ENCODE peak calls at places on chromosomes 12 and 14, in five cellular contexts. W is omental fat pad, T is uterus, R is AG04450, X is IMR-90. H is an unnamed sample.

GRCh38 chr12:104049278-104050257 is at the start of gene GLT8D2:
- DNase-seq in W (peak), R (peak), X (peak), T (peak), H (no peak)

GRCh38 chr12:123675436-123675835 is 4.5 kb downstream of the TCTN2 start:
- DNase-seq in R (no peak), W (no peak), T (no peak), X (no peak), H (no peak)

GRCh38 chr14:94290197-94290596 is 2.9 kb downstream of the SERPINA10 start:
- DNase-seq in W (no peak), T (no peak), X (no peak), R (no peak), H (no peak)

GRCh38 chr14:32205984-32206383 is 2.9 kb upstream of the RNU6-8 start:
- DNase-seq in W (no peak), T (no peak), R (no peak), X (no peak), H (no peak)

GRCh38 chr14:61193471-61193870 is 87.7 kb downstream of the TMEM30B start:
- DNase-seq in T (no peak), R (no peak), W (no peak), X (no peak), H (no peak)

GRCh38 chr12:47652491-47653234 is 53.2 kb downstream of the RPAP3 start:
- DNase-seq in X (no peak), T (no peak), R (no peak), W (no peak), H (no peak)

GRCh38 chr12:12266389-12266872 is 413 bp downstream of the LRP6 start:
- DNase-seq in T (peak), R (no peak), W (no peak), X (no peak), H (no peak)

GRCh38 chr12:3698218-3698974 is 54.5 kb downstream of the CRACR2A start:
- DNase-seq in W (no peak), X (peak), T (no peak), R (peak), H (no peak)

GRCh38 chr12:88870000-88870737 is 289.9 kb upstream of the KITLG start:
- DNase-seq in W (no peak), X (peak), R (peak), T (no peak), H (no peak)

GRCh38 chr12:11765817-11766794 is 116.6 kb downstream of the ETV6 start:
- DNase-seq in R (peak), X (peak), T (peak), W (no peak), H (no peak)

GRCh38 chr12:57521475-57522018 is 1.1 kb upstream of the MBD6 start:
- DNase-seq in W (no peak), R (no peak), X (peak), T (peak), H (no peak)

GRCh38 chr14:67618617-67619063 is 1.1 kb upstream of the ARG2 start:
- DNase-seq in R (peak), T (peak), W (no peak), X (peak), H (no peak)

GRCh38 chr12:84128117-84128991 is 784.2 kb downstream of the SLC6A15 start:
- DNase-seq in W (no peak), T (no peak), X (no peak), R (no peak), H (no peak)

GRCh38 chr14:19949218-19949617 is 18.5 kb downstream of the OR4K1 start:
- DNase-seq in R (no peak), T (no peak), X (no peak), W (no peak), H (no peak)

GRCh38 chr14:99479903-99480855 is 480 bp downstream of the SETD3 start:
- DNase-seq in X (peak), R (peak), T (peak), W (peak), H (no peak)

GRCh38 chr12:89884917-89885316 is 176.3 kb upstream of the ATP2B1 start:
- DNase-seq in X (no peak), R (no peak), T (no peak), W (no peak), H (no peak)

GRCh38 chr12:115911360-115911759 is 366.1 kb downstream of the MED13L start:
- DNase-seq in T (no peak), W (no peak), X (no peak), R (no peak), H (no peak)

GRCh38 chr12:84599539-84599938 is 313.1 kb downstream of the SLC6A15 start:
- DNase-seq in X (no peak), R (no peak), T (no peak), W (no peak), H (no peak)

GRCh38 chr12:122182887-122183587 is at the start of gene LRRC43:
- DNase-seq in W (no peak), R (no peak), X (no peak), T (no peak), H (peak)

GRCh38 chr12:73585136-73585535 is 952.5 kb upstream of the ATXN7L3B start:
- DNase-seq in T (no peak), W (no peak), X (no peak), R (no peak), H (no peak)

GRCh38 chr12:110536834-110537604 is 34.9 kb downstream of the RAD9B start:
- DNase-seq in W (no peak), R (no peak), X (peak), T (no peak), H (no peak)

GRCh38 chr14:89600029-89600428 is 183.0 kb upstream of the FOXN3 start:
- DNase-seq in T (no peak), R (no peak), W (no peak), X (no peak), H (no peak)

GRCh38 chr14:69263364-69263763 is 3.4 kb downstream of the GALNT16 start:
- DNase-seq in W (peak), R (peak), T (peak), X (peak), H (no peak)

GRCh38 chr14:63474844-63475243 is 68.3 kb downstream of the PPP2R5E start:
- DNase-seq in X (no peak), T (no peak), R (no peak), W (no peak), H (no peak)

GRCh38 chr12:128779901-128780300 is 43.9 kb downstream of the SLC15A4 start:
- DNase-seq in R (no peak), W (no peak), T (no peak), X (no peak), H (no peak)

DNA sequence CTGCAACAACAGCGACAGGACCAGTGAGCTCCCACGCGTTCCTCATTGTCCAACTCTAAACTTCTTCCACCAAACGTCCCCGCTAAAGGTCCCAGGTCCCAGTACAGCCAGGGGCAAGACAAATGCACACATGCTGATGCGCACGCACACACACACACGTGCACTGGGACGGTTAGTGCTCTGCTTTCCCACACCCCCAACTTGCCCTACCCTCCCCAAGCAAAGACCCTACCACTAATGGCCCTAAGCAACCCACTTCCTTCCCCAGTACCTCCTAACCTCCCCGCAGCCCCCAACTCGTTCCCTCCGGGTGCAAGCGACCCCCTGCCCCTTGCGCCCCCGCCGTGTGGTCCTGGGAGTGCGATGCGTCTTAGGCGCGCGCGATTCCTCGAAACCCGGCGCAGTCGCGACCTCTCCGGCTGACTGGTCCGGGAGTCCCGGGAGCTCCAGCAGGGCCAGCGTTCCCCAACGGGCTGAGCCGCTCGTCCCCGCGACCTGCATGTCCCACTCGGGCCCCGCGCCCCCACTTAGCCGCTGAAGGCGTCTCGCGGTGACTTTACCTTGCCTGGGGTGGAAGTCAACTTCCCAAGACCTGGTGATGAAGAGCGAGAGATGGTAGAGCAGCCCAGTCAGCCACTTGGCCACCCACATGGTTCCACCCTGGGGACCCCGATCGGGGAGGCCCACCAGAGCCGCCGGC is 582 bp downstream of the ADAMTS20 start:
- DNase-seq in X (no peak), W (no peak), R (no peak), T (no peak), H (peak)
- TF ChIP-seq CTCF in X (no peak), W (no peak), R (no peak), T (no peak), H (no peak)

DNA sequence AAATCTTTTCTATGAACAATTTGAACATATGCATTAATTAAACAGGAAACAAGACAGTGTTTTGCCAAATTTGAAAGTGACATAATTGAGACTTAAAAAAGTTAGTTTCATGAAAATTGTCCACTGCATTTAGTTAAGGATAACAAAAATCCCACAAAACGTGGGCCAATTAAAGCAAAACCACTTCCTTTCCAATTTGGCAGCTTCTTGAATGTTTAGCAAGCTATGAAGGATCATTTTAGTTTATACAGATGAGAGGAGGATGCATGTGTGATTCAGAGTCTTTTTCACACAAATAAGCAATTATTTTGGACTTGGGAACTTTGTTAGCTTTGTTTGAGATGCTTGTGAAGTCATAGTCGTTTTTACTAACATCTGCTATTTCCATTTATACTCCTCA is 109.6 kb downstream of the ATXN7L3B start:
- DNase-seq in R (no peak), T (no peak), W (no peak), X (no peak), H (no peak)
- TF ChIP-seq CTCF in R (no peak), T (no peak), W (no peak), X (no peak), H (no peak)

GRCh38 chr14:51651388-51652167 is at the start of gene FRMD6:
- DNase-seq in T (peak), X (peak), W (peak), R (peak), H (peak)
- TF ChIP-seq CTCF in T (peak), X (peak), W (peak), R (peak), H (peak)

DNA sequence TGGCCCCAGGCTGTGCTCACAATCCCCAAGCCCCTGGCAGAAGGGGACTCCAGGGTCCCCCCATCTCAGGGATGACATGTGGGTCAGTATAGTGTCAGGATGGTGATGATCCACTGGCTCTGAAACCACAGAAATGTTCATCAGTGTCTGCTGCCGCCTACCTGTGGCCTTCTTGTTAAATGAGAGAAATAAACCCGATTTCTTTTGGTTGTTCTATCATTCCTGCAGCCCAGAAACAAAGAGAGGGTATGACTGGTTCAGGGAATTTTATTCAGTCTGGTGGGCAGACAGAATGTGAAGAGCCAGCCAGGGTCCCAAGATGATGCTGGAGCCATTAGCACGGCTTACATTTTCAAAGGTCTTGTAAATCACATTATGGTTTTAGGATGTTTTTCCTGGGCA is 86.6 kb downstream of the CRADD start:
- DNase-seq in T (no peak), X (no peak), W (no peak), R (no peak), H (no peak)
- TF ChIP-seq CTCF in T (peak), X (no peak), W (no peak), R (no peak), H (no peak)

GRCh38 chr12:108731105-108731865 is at the start of gene CORO1C:
- DNase-seq in R (peak), W (peak), T (peak), X (peak), H (peak)

GRCh38 chr12:108733132-108733531 is 1.8 kb upstream of the CORO1C start:
- DNase-seq in W (no peak), R (no peak), T (no peak), X (no peak), H (no peak)

GRCh38 chr12:108730337-108731104 is 797 bp downstream of the CORO1C start:
- DNase-seq in R (peak), T (peak), X (peak), W (peak), H (no peak)

GRCh38 chr12:108732489-108732888 is 1.2 kb upstream of the CORO1C start:
- DNase-seq in T (no peak), R (no peak), X (no peak), W (no peak), H (no peak)

GRCh38 chr12:108731866-108732461 is 646 bp upstream of the CORO1C start:
- DNase-seq in T (peak), X (peak), W (peak), R (peak), H (peak)
- TF ChIP-seq CTCF in T (no peak), X (no peak), W (no peak), R (no peak), H (no peak)

GRCh38 chr12:24596768-24597388 is 352.0 kb downstream of the BCAT1 start:
- DNase-seq in X (peak), W (no peak), R (no peak), T (no peak), H (no peak)
- TF ChIP-seq CTCF in X (peak), W (peak), R (peak), T (peak), H (peak)

DNA sequence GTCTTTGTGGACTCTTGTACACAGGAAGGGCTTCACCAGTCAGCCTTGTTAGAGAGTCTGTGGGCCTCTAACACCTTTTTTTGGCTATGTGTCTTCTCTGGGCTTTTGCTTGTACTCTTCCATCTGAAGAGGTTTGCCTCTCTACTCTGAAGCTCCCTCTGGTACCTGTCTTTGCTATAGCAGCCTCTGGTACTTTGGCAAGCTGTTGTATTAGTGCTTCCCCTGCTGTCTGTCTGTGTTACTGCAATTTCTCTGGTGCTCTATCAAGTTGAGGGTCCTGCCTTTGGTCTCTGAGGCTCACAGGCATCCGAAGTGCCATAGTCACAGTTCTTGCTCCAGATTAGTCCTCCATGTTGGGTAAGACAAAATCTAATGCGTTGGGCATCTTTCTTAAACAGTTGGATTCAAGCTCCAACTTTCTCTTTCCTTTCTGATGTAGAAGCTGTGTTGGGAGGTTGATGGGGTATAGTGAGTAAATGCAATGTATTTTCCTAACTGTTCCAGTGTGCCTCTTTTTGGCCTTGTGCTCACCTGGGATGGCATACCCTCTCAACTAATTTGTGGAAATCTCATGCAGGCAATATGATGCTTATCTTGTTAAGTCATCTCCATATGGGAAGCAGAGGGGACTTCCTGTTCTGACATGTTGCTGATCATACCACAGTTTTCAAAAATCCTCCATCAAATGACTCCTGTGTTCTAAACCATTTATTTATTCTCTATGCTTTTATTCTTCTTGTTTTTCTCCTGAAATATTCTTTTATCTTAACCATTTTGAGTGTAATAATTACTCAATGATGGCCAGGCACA is 88.8 kb downstream of the ATF7IP start:
- DNase-seq in X (peak), T (no peak), W (no peak), R (no peak), H (peak)
- TF ChIP-seq CTCF in X (peak), T (no peak), W (no peak), R (peak), H (peak)

GRCh38 chr12:14418526-14418925 is 53.0 kb downstream of the ATF7IP start:
- DNase-seq in R (no peak), X (peak), T (no peak), W (no peak), H (no peak)
- TF ChIP-seq CTCF in R (peak), X (peak), T (no peak), W (no peak), H (no peak)

GRCh38 chr14:79564371-79564770 is 646.9 kb downstream of the DIO2 start:
- DNase-seq in T (no peak), W (no peak), X (no peak), R (no peak), H (no peak)
- TF ChIP-seq CTCF in T (no peak), W (no peak), X (no peak), R (no peak), H (no peak)